ENCODE peak calls at places on chromosomes 6 and 20, in nine cellular contexts. One of them, this sample, is unnamed.
A peak's percentile ranks its signal among the peaks of the same experiment; 100 is the strongest.

GRCh38 chr20:56440346-56441007 is 27.9 kb upstream of the RTF2 start:
- DNase-seq in astrocyte: peak; percentile 27
- DNase-seq in ascending aorta: no peak
- DNase-seq in fibroblast of lung: peak; percentile 40
- DNase-seq in mammary epithelial cell: no peak
- DNase-seq in left lung: no peak
- DNase-seq in stomach: no peak
- DNase-seq in heart left ventricle: no peak
- DNase-seq in right lobe of liver: no peak
- DNase-seq in this sample: no peak

GRCh38 chr20:21704408-21705385 is 767 bp upstream of the PAX1 start:
- DNase-seq in mammary epithelial cell: no peak
- DNase-seq in astrocyte: no peak
- DNase-seq in ascending aorta: no peak
- DNase-seq in stomach: no peak
- DNase-seq in heart left ventricle: no peak
- DNase-seq in left lung: peak; percentile 65
- DNase-seq in fibroblast of lung: no peak
- DNase-seq in right lobe of liver: no peak
- DNase-seq in this sample: no peak

GRCh38 chr6:4510906-4511625 is 265.1 kb upstream of the CDYL start:
- DNase-seq in ascending aorta: no peak
- DNase-seq in fibroblast of lung: no peak
- DNase-seq in stomach: no peak
- DNase-seq in left lung: no peak
- DNase-seq in astrocyte: no peak
- DNase-seq in mammary epithelial cell: no peak
- DNase-seq in right lobe of liver: no peak
- DNase-seq in heart left ventricle: no peak
- DNase-seq in this sample: no peak

GRCh38 chr6:10386260-10386659 is 28.6 kb downstream of the TFAP2A start:
- DNase-seq in heart left ventricle: no peak
- DNase-seq in ascending aorta: no peak
- DNase-seq in astrocyte: no peak
- DNase-seq in stomach: no peak
- DNase-seq in left lung: no peak
- DNase-seq in mammary epithelial cell: no peak
- DNase-seq in fibroblast of lung: no peak
- DNase-seq in right lobe of liver: no peak
- DNase-seq in this sample: no peak

GRCh38 chr20:44832724-44833123 is 22.4 kb upstream of the RIMS4 start:
- DNase-seq in left lung: no peak
- DNase-seq in astrocyte: no peak
- DNase-seq in stomach: no peak
- DNase-seq in mammary epithelial cell: peak; percentile 16
- DNase-seq in ascending aorta: no peak
- DNase-seq in fibroblast of lung: no peak
- DNase-seq in heart left ventricle: no peak
- DNase-seq in right lobe of liver: no peak
- DNase-seq in this sample: peak; percentile 42

GRCh38 chr6:33297406-33297955 is 1.3 kb downstream of the RGL2 start:
- DNase-seq in astrocyte: no peak
- DNase-seq in heart left ventricle: no peak
- DNase-seq in mammary epithelial cell: peak; percentile 61
- DNase-seq in left lung: peak; percentile 86
- DNase-seq in ascending aorta: no peak
- DNase-seq in stomach: peak; percentile 81
- DNase-seq in fibroblast of lung: no peak
- DNase-seq in right lobe of liver: peak; percentile 73
- DNase-seq in this sample: no peak

GRCh38 chr6:109008061-109008460 is 86.6 kb downstream of the SESN1 start:
- DNase-seq in stomach: no peak
- DNase-seq in ascending aorta: no peak
- DNase-seq in mammary epithelial cell: no peak
- DNase-seq in fibroblast of lung: no peak
- DNase-seq in astrocyte: no peak
- DNase-seq in right lobe of liver: no peak
- DNase-seq in left lung: no peak
- DNase-seq in heart left ventricle: no peak
- DNase-seq in this sample: no peak

GRCh38 chr20:2032168-2032567 is 38.3 kb upstream of the PDYN start:
- DNase-seq in astrocyte: no peak
- DNase-seq in right lobe of liver: no peak
- DNase-seq in stomach: no peak
- DNase-seq in left lung: no peak
- DNase-seq in fibroblast of lung: no peak
- DNase-seq in ascending aorta: no peak
- DNase-seq in heart left ventricle: no peak
- DNase-seq in mammary epithelial cell: no peak
- DNase-seq in this sample: no peak

GRCh38 chr6:110101885-110102284 is 77.6 kb downstream of the WASF1 start:
- DNase-seq in left lung: no peak
- DNase-seq in right lobe of liver: no peak
- DNase-seq in astrocyte: no peak
- DNase-seq in stomach: no peak
- DNase-seq in heart left ventricle: no peak
- DNase-seq in mammary epithelial cell: no peak
- DNase-seq in ascending aorta: no peak
- DNase-seq in fibroblast of lung: no peak
- DNase-seq in this sample: no peak

GRCh38 chr6:139313229-139313628 is 21.4 kb upstream of the TXLNB start:
- DNase-seq in mammary epithelial cell: no peak
- DNase-seq in stomach: no peak
- DNase-seq in ascending aorta: no peak
- DNase-seq in left lung: no peak
- DNase-seq in fibroblast of lung: no peak
- DNase-seq in astrocyte: no peak
- DNase-seq in heart left ventricle: no peak
- DNase-seq in right lobe of liver: no peak
- DNase-seq in this sample: no peak

GRCh38 chr6:24906314-24906713 is 29.4 kb downstream of the RIPOR2 start:
- DNase-seq in right lobe of liver: no peak
- DNase-seq in left lung: no peak
- DNase-seq in ascending aorta: no peak
- DNase-seq in mammary epithelial cell: no peak
- DNase-seq in heart left ventricle: no peak
- DNase-seq in stomach: no peak
- DNase-seq in fibroblast of lung: no peak
- DNase-seq in astrocyte: no peak
- DNase-seq in this sample: no peak

GRCh38 chr20:21701171-21701876 is 4.1 kb upstream of the PAX1 start:
- DNase-seq in fibroblast of lung: no peak
- DNase-seq in heart left ventricle: no peak
- DNase-seq in mammary epithelial cell: no peak
- DNase-seq in left lung: no peak
- DNase-seq in stomach: no peak
- DNase-seq in astrocyte: no peak
- DNase-seq in right lobe of liver: no peak
- DNase-seq in ascending aorta: no peak
- DNase-seq in this sample: no peak

GRCh38 chr6:150741633-150742200 is 123.8 kb upstream of the MTHFD1L start:
- DNase-seq in stomach: no peak
- DNase-seq in astrocyte: no peak
- DNase-seq in mammary epithelial cell: no peak
- DNase-seq in right lobe of liver: no peak
- DNase-seq in heart left ventricle: no peak
- DNase-seq in fibroblast of lung: no peak
- DNase-seq in left lung: no peak
- DNase-seq in ascending aorta: no peak
- DNase-seq in this sample: no peak

GRCh38 chr6:16338577-16339262 is 100.3 kb downstream of the GMPR start:
- DNase-seq in left lung: no peak
- DNase-seq in stomach: peak; percentile 34
- DNase-seq in fibroblast of lung: peak; percentile 100
- DNase-seq in ascending aorta: peak; percentile 87
- DNase-seq in right lobe of liver: no peak
- DNase-seq in heart left ventricle: peak; percentile 80
- DNase-seq in astrocyte: peak; percentile 99
- DNase-seq in mammary epithelial cell: peak; percentile 86
- DNase-seq in this sample: peak; percentile 97

DNA sequence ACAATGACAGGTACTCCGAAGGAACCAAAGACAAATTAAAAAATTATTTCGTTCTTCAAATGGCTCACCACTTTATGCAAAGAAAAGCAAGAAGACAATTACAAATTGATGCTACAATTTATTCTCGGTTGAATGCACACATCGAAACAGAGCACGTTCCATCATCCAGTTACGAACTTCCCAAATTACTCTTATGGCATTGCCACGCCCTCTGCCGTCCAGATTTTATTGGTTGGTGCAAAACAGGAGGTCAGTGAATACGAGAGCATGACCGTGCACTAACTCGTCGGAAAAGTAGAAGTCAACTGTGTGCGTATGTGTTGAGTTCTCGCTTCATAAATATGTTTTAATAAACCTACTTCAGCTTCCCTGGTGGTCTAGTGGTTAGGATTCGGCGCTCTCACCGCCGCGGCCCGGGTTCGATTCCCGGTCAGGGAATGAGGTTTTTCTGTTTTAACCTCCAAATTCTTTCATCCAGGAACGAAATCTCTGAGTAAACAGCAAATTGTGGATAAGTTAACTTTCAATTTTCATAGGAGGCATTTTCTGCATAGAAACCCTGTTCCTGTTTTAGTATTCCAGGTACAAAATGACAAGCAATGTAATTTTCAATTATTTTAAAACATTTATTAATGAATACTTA is 23.2 kb downstream of the ZNF311 start:
- DNase-seq in right lobe of liver: peak; percentile 69
- DNase-seq in mammary epithelial cell: peak; percentile 91
- DNase-seq in stomach: peak; percentile 73
- DNase-seq in fibroblast of lung: peak; percentile 84
- DNase-seq in left lung: no peak
- DNase-seq in ascending aorta: peak; percentile 96
- DNase-seq in heart left ventricle: peak; percentile 85
- DNase-seq in astrocyte: peak; percentile 79
- DNase-seq in this sample: peak; percentile 90
- TF ChIP-seq CTCF in right lobe of liver: no peak
- TF ChIP-seq CTCF in mammary epithelial cell: no peak
- TF ChIP-seq CTCF in stomach: no peak
- TF ChIP-seq CTCF in fibroblast of lung: no peak
- TF ChIP-seq CTCF in left lung: no peak
- TF ChIP-seq CTCF in ascending aorta: no peak
- TF ChIP-seq CTCF in heart left ventricle: peak; percentile 13
- TF ChIP-seq CTCF in astrocyte: no peak
- TF ChIP-seq CTCF in this sample: no peak

DNA sequence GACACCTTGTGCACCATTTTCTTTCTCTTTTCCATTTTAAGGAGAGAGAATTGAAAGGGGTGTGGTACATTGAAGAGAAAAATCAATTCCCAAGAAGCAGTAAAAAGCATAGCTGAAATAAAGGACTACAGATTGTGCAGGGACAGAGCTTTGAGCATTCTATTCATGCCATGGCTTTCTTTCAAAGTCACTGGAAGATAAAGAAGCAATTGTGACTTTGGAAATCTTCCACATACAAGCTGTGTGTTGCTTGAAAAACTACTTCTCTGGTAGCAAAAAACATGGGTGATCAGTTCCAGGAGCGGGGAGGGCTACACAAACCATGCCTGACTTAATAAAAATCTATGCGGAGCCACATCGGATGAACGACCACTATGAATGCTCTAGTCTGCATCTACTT is 230.2 kb upstream of the THEMIS start:
- DNase-seq in ascending aorta: no peak
- DNase-seq in mammary epithelial cell: no peak
- DNase-seq in right lobe of liver: no peak
- DNase-seq in left lung: no peak
- DNase-seq in astrocyte: no peak
- DNase-seq in heart left ventricle: no peak
- DNase-seq in stomach: no peak
- DNase-seq in fibroblast of lung: no peak
- DNase-seq in this sample: no peak
- H3K4me3 ChIP-seq in ascending aorta: no peak overlapping the region
- H3K4me3 ChIP-seq in mammary epithelial cell: no peak overlapping the region
- H3K4me3 ChIP-seq in right lobe of liver: no peak overlapping the region
- H3K4me3 ChIP-seq in left lung: no peak overlapping the region
- H3K4me3 ChIP-seq in astrocyte: no peak overlapping the region
- H3K4me3 ChIP-seq in heart left ventricle: peak overlapping the region; percentile 11
- H3K4me3 ChIP-seq in stomach: no peak overlapping the region
- H3K4me3 ChIP-seq in fibroblast of lung: no peak overlapping the region
- H3K4me3 ChIP-seq in this sample: no peak overlapping the region

DNA sequence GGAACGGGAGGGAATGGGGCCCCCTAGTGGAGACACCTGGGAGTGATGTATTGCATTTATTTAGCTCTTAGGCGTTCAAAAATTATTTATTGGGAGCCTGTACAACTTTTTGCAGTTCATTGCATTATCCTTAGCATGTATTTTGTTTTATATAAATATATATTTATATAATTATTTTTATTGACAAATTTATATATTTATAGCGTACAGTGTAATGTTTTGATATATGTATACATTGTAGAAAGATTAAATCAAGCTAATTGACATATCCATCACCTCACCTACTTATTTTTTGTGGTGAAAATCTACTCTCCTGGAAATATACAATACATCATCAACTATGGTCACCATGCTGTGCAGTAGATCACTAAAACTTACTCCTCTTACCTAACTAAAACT is 975 bp downstream of the SIRT5 start:
- DNase-seq in mammary epithelial cell: no peak
- DNase-seq in astrocyte: no peak
- DNase-seq in ascending aorta: no peak
- DNase-seq in left lung: no peak
- DNase-seq in heart left ventricle: no peak
- DNase-seq in stomach: no peak
- DNase-seq in right lobe of liver: no peak
- DNase-seq in fibroblast of lung: no peak
- DNase-seq in this sample: no peak
- H3K27ac ChIP-seq in mammary epithelial cell: no peak overlapping the region
- H3K27ac ChIP-seq in astrocyte: peak overlapping the region; percentile 80
- H3K27ac ChIP-seq in ascending aorta: peak overlapping the region; percentile 88
- H3K27ac ChIP-seq in left lung: peak overlapping the region; percentile 97
- H3K27ac ChIP-seq in heart left ventricle: peak overlapping the region; percentile 100
- H3K27ac ChIP-seq in stomach: peak overlapping the region; percentile 95
- H3K27ac ChIP-seq in right lobe of liver: peak overlapping the region; percentile 98
- H3K27ac ChIP-seq in fibroblast of lung: peak overlapping the region; percentile 55
- H3K27ac ChIP-seq in this sample: no peak overlapping the region

GRCh38 chr6:117482240-117483003 is at the start of gene DCBLD1:
- DNase-seq in mammary epithelial cell: peak; percentile 86
- DNase-seq in astrocyte: peak; percentile 58
- DNase-seq in heart left ventricle: peak; percentile 87
- DNase-seq in left lung: peak; percentile 94
- DNase-seq in right lobe of liver: peak; percentile 87
- DNase-seq in stomach: peak; percentile 85
- DNase-seq in fibroblast of lung: peak; percentile 79
- DNase-seq in ascending aorta: peak; percentile 89
- DNase-seq in this sample: peak; percentile 56
- TF ChIP-seq CTCF in mammary epithelial cell: no peak
- TF ChIP-seq CTCF in astrocyte: no peak
- TF ChIP-seq CTCF in heart left ventricle: no peak
- TF ChIP-seq CTCF in left lung: no peak
- TF ChIP-seq CTCF in right lobe of liver: no peak
- TF ChIP-seq CTCF in stomach: no peak
- TF ChIP-seq CTCF in fibroblast of lung: no peak
- TF ChIP-seq CTCF in ascending aorta: peak; percentile 20
- TF ChIP-seq CTCF in this sample: no peak

DNA sequence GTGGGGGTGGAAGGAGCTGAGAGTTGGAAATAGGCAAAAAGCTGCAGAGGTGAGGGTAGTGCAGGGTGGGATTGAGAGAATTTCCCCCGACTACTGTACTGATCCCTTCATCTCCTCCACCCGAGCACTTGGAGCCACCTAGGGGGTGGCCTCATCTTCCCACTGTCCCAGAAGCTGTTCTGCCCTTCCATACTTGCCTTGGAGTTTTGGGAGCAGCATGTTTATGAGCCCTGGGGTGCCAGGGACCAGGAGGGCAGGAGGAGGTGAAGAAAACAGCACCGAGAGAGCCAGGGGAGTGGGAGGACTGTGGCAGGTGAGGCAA is 34.0 kb upstream of the HLA-A start:
- DNase-seq in left lung: no peak
- DNase-seq in right lobe of liver: no peak
- DNase-seq in astrocyte: no peak
- DNase-seq in stomach: no peak
- DNase-seq in ascending aorta: peak; percentile 8
- DNase-seq in mammary epithelial cell: no peak
- DNase-seq in fibroblast of lung: no peak
- DNase-seq in heart left ventricle: no peak
- DNase-seq in this sample: no peak
- H3K4me3 ChIP-seq in left lung: no peak overlapping the region
- H3K4me3 ChIP-seq in right lobe of liver: no peak overlapping the region
- H3K4me3 ChIP-seq in astrocyte: no peak overlapping the region
- H3K4me3 ChIP-seq in stomach: no peak overlapping the region
- H3K4me3 ChIP-seq in ascending aorta: no peak overlapping the region
- H3K4me3 ChIP-seq in mammary epithelial cell: no peak overlapping the region
- H3K4me3 ChIP-seq in fibroblast of lung: no peak overlapping the region
- H3K4me3 ChIP-seq in heart left ventricle: no peak overlapping the region
- H3K4me3 ChIP-seq in this sample: no peak overlapping the region